ENCODE peak calls at places on chromosomes 6 and 20, in ten cellular contexts. S is HEK293T; T is AG09309; X is ovary; D is T follicular helper cell; N is activated CD8-positive, alpha-beta memory T cell treated with anti-CD3 and anti-CD28 coated beads for 1 hour; M is type B pancreatic cell; P is coronary artery; Y is A172; E is IMR-90. J is an unnamed sample.
A peak's percentile ranks its signal among the peaks of the same experiment; 100 is the strongest.

GRCh38 chr6:41901882-41902519 is 6.8 kb upstream of the USP49 start:
- DNase-seq in P (no peak), X (no peak), M (no peak), D (peak; percentile 37), T (no peak), S (no peak), E (peak; percentile 16), Y (no peak), N (no peak), J (no peak)

GRCh38 chr20:31934968-31935764 is 16.7 kb downstream of the PDRG1 start:
- DNase-seq in T (no peak), M (no peak), X (no peak), Y (no peak), S (no peak), N (no peak), D (no peak), E (no peak), P (no peak), J (no peak)

GRCh38 chr6:158861686-158862381 is 42.7 kb upstream of the EZR start:
- DNase-seq in M (no peak), D (no peak), P (no peak), X (no peak), N (no peak), S (no peak), E (peak; percentile 45), T (no peak), Y (no peak), J (peak; percentile 11)

GRCh38 chr20:55354700-55355099 is 650.6 kb downstream of the CBLN4 start:
- DNase-seq in N (no peak), M (no peak), E (no peak), T (no peak), S (no peak), D (no peak), Y (no peak), P (no peak), X (no peak), J (no peak)

GRCh38 chr20:45452238-45452637 is 17.3 kb upstream of the WFDC2 start:
- DNase-seq in N (no peak), S (no peak), T (no peak), M (no peak), E (no peak), X (no peak), P (no peak), Y (no peak), D (no peak), J (no peak)

GRCh38 chr6:161094904-161095440 is 103.4 kb downstream of the MAP3K4 start:
- DNase-seq in N (no peak), T (no peak), P (no peak), X (no peak), D (no peak), E (no peak), M (no peak), S (no peak), Y (no peak), J (no peak)

GRCh38 chr6:126337323-126337722 is 2.6 kb upstream of the CENPW start:
- DNase-seq in N (no peak), T (peak; percentile 52), P (no peak), X (no peak), S (no peak), D (no peak), M (no peak), E (peak; percentile 63), Y (no peak), J (no peak)

GRCh38 chr6:50816947-50817637 is 1.6 kb upstream of the TFAP2B start:
- DNase-seq in N (no peak), Y (no peak), P (no peak), M (no peak), E (no peak), T (no peak), X (no peak), S (no peak), D (no peak), J (no peak)

GRCh38 chr6:140809694-140810101 is 1323.0 kb upstream of the GJE1 start:
- DNase-seq in Y (no peak), T (no peak), P (no peak), D (no peak), E (no peak), X (no peak), S (no peak), M (no peak), N (no peak), J (no peak)

GRCh38 chr20:4916991-4917881 is 84.1 kb downstream of the SLC23A2 start:
- DNase-seq in N (no peak), T (no peak), D (no peak), X (no peak), E (peak; percentile 10), M (no peak), S (no peak), Y (peak; percentile 74), P (peak; percentile 75), J (peak; percentile 50)

GRCh38 chr20:32609993-32610896 is 25.1 kb upstream of the NOL4L start:
- DNase-seq in D (no peak), P (no peak), N (no peak), E (no peak), S (no peak), Y (no peak), M (no peak), T (no peak), X (no peak), J (no peak)

GRCh38 chr6:170006524-170007467 is 255.4 kb downstream of the ERMARD start:
- DNase-seq in T (no peak), Y (no peak), P (no peak), M (peak; percentile 68), S (no peak), N (no peak), X (no peak), E (no peak), D (no peak), J (no peak)

GRCh38 chr6:139370707-139371345 is 3.6 kb downstream of the CITED2 start:
- DNase-seq in M (no peak), S (no peak), N (no peak), X (no peak), P (no peak), Y (no peak), T (peak; percentile 70), E (peak; percentile 63), D (no peak), J (no peak)

GRCh38 chr20:49340161-49340966 is 62.5 kb upstream of the ZNFX1 start:
- DNase-seq in T (no peak), E (no peak), X (no peak), M (no peak), D (no peak), Y (peak; percentile 38), S (no peak), P (no peak), N (no peak), J (no peak)

GRCh38 chr6:141107562-141108160 is 1025.1 kb upstream of the GJE1 start:
- DNase-seq in M (no peak), T (no peak), X (no peak), D (no peak), P (no peak), S (no peak), E (peak; percentile 67), Y (peak; percentile 51), N (no peak), J (peak; percentile 42)

GRCh38 chr20:63086421-63087235 is 79.9 kb upstream of the BHLHE23 start:
- DNase-seq in M (peak; percentile 53), S (no peak), E (no peak), N (no peak), D (no peak), Y (no peak), X (peak; percentile 10), P (peak; percentile 67), T (no peak), J (no peak)

GRCh38 chr20:46709459-46710148 is at the start of gene SLC2A10:
- DNase-seq in P (peak; percentile 76), N (no peak), D (no peak), X (peak; percentile 60), Y (no peak), S (peak; percentile 53), T (no peak), E (peak; percentile 61), M (peak; percentile 81), J (peak; percentile 34)

GRCh38 chr6:22349051-22349450 is 52.2 kb upstream of the PRL start:
- DNase-seq in N (no peak), S (no peak), X (no peak), M (no peak), P (no peak), Y (no peak), D (no peak), T (no peak), E (no peak), J (no peak)